ENCODE peak calls at places on chromosome 16, in nine cellular contexts. One of them, this sample, is unnamed. For H3K27me3, the result is how much of the 10 kb centered on the place peaks cover.

GRCh38 chr16:88593489-88593888 is 23.3 kb downstream of the ZC3H18 start:
- DNase-seq in mesenchymal stem cell: no peak
- DNase-seq in fibroblast of lung: no peak
- DNase-seq in K562: no peak
- DNase-seq in GM23338: peak
- DNase-seq in CD8-positive, alpha-beta memory T cell: no peak
- DNase-seq in A673: no peak
- DNase-seq in gastrocnemius medialis: no peak
- DNase-seq in stomach: no peak
- DNase-seq in this sample: no peak

GRCh38 chr16:28096974-28097373 is 33.5 kb upstream of the GSG1L start:
- DNase-seq in mesenchymal stem cell: no peak
- DNase-seq in fibroblast of lung: no peak
- DNase-seq in K562: no peak
- DNase-seq in GM23338: no peak
- DNase-seq in CD8-positive, alpha-beta memory T cell: no peak
- DNase-seq in A673: no peak
- DNase-seq in gastrocnemius medialis: no peak
- DNase-seq in stomach: no peak
- DNase-seq in this sample: no peak

GRCh38 chr16:81940781-81941560 is 70.3 kb downstream of the SDR42E1 start:
- DNase-seq in mesenchymal stem cell: peak
- DNase-seq in fibroblast of lung: peak
- DNase-seq in K562: no peak
- DNase-seq in GM23338: peak
- DNase-seq in CD8-positive, alpha-beta memory T cell: no peak
- DNase-seq in A673: peak
- DNase-seq in gastrocnemius medialis: no peak
- DNase-seq in stomach: no peak
- DNase-seq in this sample: peak

GRCh38 chr16:70803354-70803753 is 2.4 kb upstream of the VAC14 start:
- DNase-seq in mesenchymal stem cell: no peak
- DNase-seq in fibroblast of lung: peak
- DNase-seq in K562: no peak
- DNase-seq in GM23338: no peak
- DNase-seq in CD8-positive, alpha-beta memory T cell: no peak
- DNase-seq in A673: no peak
- DNase-seq in gastrocnemius medialis: no peak
- DNase-seq in stomach: no peak
- DNase-seq in this sample: no peak

GRCh38 chr16:57258226-57258909 is 13.3 kb downstream of the ARL2BP start:
- DNase-seq in mesenchymal stem cell: no peak
- DNase-seq in fibroblast of lung: no peak
- DNase-seq in K562: no peak
- DNase-seq in GM23338: no peak
- DNase-seq in CD8-positive, alpha-beta memory T cell: no peak
- DNase-seq in A673: no peak
- DNase-seq in gastrocnemius medialis: no peak
- DNase-seq in stomach: peak
- DNase-seq in this sample: no peak

GRCh38 chr16:11835891-11836652 is 15.3 kb downstream of the RSL1D1 start:
- DNase-seq in mesenchymal stem cell: peak
- DNase-seq in fibroblast of lung: peak
- DNase-seq in K562: no peak
- DNase-seq in GM23338: peak
- DNase-seq in CD8-positive, alpha-beta memory T cell: no peak
- DNase-seq in A673: peak
- DNase-seq in gastrocnemius medialis: peak
- DNase-seq in stomach: no peak
- DNase-seq in this sample: peak

GRCh38 chr16:52561910-52562741 is 15.2 kb upstream of the TOX3 start:
- DNase-seq in mesenchymal stem cell: no peak
- DNase-seq in fibroblast of lung: no peak
- DNase-seq in K562: no peak
- DNase-seq in GM23338: no peak
- DNase-seq in CD8-positive, alpha-beta memory T cell: no peak
- DNase-seq in A673: no peak
- DNase-seq in gastrocnemius medialis: no peak
- DNase-seq in stomach: peak
- DNase-seq in this sample: no peak

GRCh38 chr16:12819126-12820117 is 15.7 kb upstream of the CPPED1 start:
- DNase-seq in mesenchymal stem cell: peak
- DNase-seq in fibroblast of lung: peak
- DNase-seq in K562: peak
- DNase-seq in GM23338: peak
- DNase-seq in CD8-positive, alpha-beta memory T cell: peak
- DNase-seq in A673: peak
- DNase-seq in gastrocnemius medialis: peak
- DNase-seq in stomach: peak
- DNase-seq in this sample: peak

GRCh38 chr16:23182675-23183485 is at the start of gene SCNN1G:
- DNase-seq in mesenchymal stem cell: no peak
- DNase-seq in fibroblast of lung: no peak
- DNase-seq in K562: no peak
- DNase-seq in GM23338: peak
- DNase-seq in CD8-positive, alpha-beta memory T cell: no peak
- DNase-seq in A673: peak
- DNase-seq in gastrocnemius medialis: no peak
- DNase-seq in stomach: peak
- DNase-seq in this sample: peak

GRCh38 chr16:71723537-71724319 is 773 bp downstream of the PHLPP2 start:
- DNase-seq in mesenchymal stem cell: peak
- DNase-seq in fibroblast of lung: peak
- DNase-seq in K562: peak
- DNase-seq in GM23338: peak
- DNase-seq in CD8-positive, alpha-beta memory T cell: peak
- DNase-seq in A673: peak
- DNase-seq in gastrocnemius medialis: peak
- DNase-seq in stomach: peak
- DNase-seq in this sample: peak

GRCh38 chr16:69865701-69866100 is 85.4 kb upstream of the CLEC18A start:
- DNase-seq in mesenchymal stem cell: peak
- DNase-seq in fibroblast of lung: peak
- DNase-seq in K562: peak
- DNase-seq in GM23338: peak
- DNase-seq in CD8-positive, alpha-beta memory T cell: no peak
- DNase-seq in A673: no peak
- DNase-seq in gastrocnemius medialis: no peak
- DNase-seq in stomach: peak
- DNase-seq in this sample: no peak

GRCh38 chr16:19077879-19078278 is 10.5 kb downstream of the COQ7 start:
- DNase-seq in mesenchymal stem cell: no peak
- DNase-seq in fibroblast of lung: no peak
- DNase-seq in K562: no peak
- DNase-seq in GM23338: no peak
- DNase-seq in CD8-positive, alpha-beta memory T cell: no peak
- DNase-seq in A673: no peak
- DNase-seq in gastrocnemius medialis: no peak
- DNase-seq in stomach: no peak
- DNase-seq in this sample: no peak

DNA sequence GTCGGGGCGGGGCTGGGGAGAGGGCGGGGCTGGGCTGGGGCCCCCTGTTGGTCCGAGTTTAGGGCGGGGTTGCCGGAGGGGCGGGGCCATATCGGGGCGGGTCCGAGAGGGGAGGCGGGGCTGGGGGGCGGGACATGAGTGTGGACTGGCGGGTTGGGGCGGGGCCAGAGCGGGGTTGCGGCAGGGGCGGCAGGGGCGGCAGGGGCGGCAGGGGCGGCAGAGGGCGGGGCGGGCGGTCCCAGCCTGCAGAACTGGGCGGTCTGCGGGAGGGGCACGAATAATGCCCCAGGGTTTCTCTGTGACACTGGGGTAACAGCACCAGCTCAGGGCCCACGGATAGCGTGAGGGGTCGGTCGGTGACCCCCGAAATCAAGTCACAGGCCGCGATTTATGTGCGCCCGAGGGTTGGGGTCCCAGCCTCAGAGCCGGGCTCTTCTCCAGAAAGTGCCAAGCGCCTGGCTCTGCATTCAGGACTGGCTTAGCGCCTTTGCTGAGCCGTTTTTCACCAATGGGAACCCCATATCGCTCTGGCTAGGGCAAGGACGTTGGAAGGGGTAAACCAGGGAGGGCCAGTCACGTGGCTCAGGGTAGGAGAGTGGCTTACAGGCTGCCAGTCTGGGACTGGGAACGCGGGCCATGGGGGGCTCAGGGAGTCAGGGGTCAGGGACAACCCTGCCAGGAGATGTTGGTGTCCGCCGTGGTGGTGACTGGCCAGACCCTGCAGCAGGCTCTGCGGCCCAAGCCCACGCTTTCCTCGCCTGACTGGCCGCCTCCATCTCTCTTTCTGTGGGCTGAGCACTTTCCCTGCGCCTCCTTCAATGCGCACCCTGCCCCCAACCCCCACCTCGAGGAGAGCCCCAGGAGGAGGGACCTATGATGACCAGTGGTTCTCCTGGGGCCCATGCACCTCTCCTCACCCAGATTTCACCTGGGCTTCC is 1.2 kb upstream of the METTL26 start:
- DNase-seq in mesenchymal stem cell: peak
- DNase-seq in fibroblast of lung: peak
- DNase-seq in K562: peak
- DNase-seq in GM23338: peak
- DNase-seq in CD8-positive, alpha-beta memory T cell: peak
- DNase-seq in A673: no peak
- DNase-seq in gastrocnemius medialis: peak
- DNase-seq in stomach: peak
- DNase-seq in this sample: peak
- H3K27ac ChIP-seq in mesenchymal stem cell: no peak
- H3K27ac ChIP-seq in fibroblast of lung: peak
- H3K27ac ChIP-seq in K562: peak
- H3K27ac ChIP-seq in GM23338: peak
- H3K27ac ChIP-seq in CD8-positive, alpha-beta memory T cell: peak
- H3K27ac ChIP-seq in A673: peak
- H3K27ac ChIP-seq in gastrocnemius medialis: peak
- H3K27ac ChIP-seq in stomach: peak
- H3K27ac ChIP-seq in this sample: peak

GRCh38 chr16:77788196-77789084 is at the start of gene VAT1L:
- DNase-seq in mesenchymal stem cell: peak
- DNase-seq in fibroblast of lung: peak
- DNase-seq in K562: no peak
- DNase-seq in GM23338: peak
- DNase-seq in CD8-positive, alpha-beta memory T cell: no peak
- DNase-seq in A673: no peak
- DNase-seq in gastrocnemius medialis: no peak
- DNase-seq in stomach: no peak
- DNase-seq in this sample: peak
- H3K27me3 ChIP-seq in mesenchymal stem cell: half or more
- H3K27me3 ChIP-seq in fibroblast of lung: under half
- H3K27me3 ChIP-seq in K562: under half
- H3K27me3 ChIP-seq in GM23338: under half
- H3K27me3 ChIP-seq in CD8-positive, alpha-beta memory T cell: under half
- H3K27me3 ChIP-seq in A673: half or more
- H3K27me3 ChIP-seq in gastrocnemius medialis: half or more
- H3K27me3 ChIP-seq in stomach: under half
- H3K27me3 ChIP-seq in this sample: under half

GRCh38 chr16:50861926-50862325 is 120.0 kb downstream of the CYLD start:
- DNase-seq in mesenchymal stem cell: no peak
- DNase-seq in fibroblast of lung: peak
- DNase-seq in K562: no peak
- DNase-seq in GM23338: no peak
- DNase-seq in CD8-positive, alpha-beta memory T cell: no peak
- DNase-seq in A673: peak
- DNase-seq in gastrocnemius medialis: no peak
- DNase-seq in stomach: no peak
- DNase-seq in this sample: no peak
- H3K27ac ChIP-seq in mesenchymal stem cell: peak
- H3K27ac ChIP-seq in fibroblast of lung: no peak
- H3K27ac ChIP-seq in K562: no peak
- H3K27ac ChIP-seq in GM23338: no peak
- H3K27ac ChIP-seq in CD8-positive, alpha-beta memory T cell: no peak
- H3K27ac ChIP-seq in A673: no peak
- H3K27ac ChIP-seq in gastrocnemius medialis: no peak
- H3K27ac ChIP-seq in stomach: no peak
- H3K27ac ChIP-seq in this sample: no peak

GRCh38 chr16:67174706-67175231 is 4.4 kb downstream of the NOL3 start:
- DNase-seq in mesenchymal stem cell: no peak
- DNase-seq in fibroblast of lung: no peak
- DNase-seq in K562: no peak
- DNase-seq in GM23338: no peak
- DNase-seq in CD8-positive, alpha-beta memory T cell: no peak
- DNase-seq in A673: no peak
- DNase-seq in gastrocnemius medialis: no peak
- DNase-seq in stomach: no peak
- DNase-seq in this sample: no peak

GRCh38 chr16:67173323-67173722 is 3.0 kb downstream of the NOL3 start:
- DNase-seq in mesenchymal stem cell: no peak
- DNase-seq in fibroblast of lung: no peak
- DNase-seq in K562: no peak
- DNase-seq in GM23338: no peak
- DNase-seq in CD8-positive, alpha-beta memory T cell: no peak
- DNase-seq in A673: no peak
- DNase-seq in gastrocnemius medialis: no peak
- DNase-seq in stomach: no peak
- DNase-seq in this sample: no peak

GRCh38 chr16:67170948-67171649 is 761 bp downstream of the NOL3 start:
- DNase-seq in mesenchymal stem cell: peak
- DNase-seq in fibroblast of lung: peak
- DNase-seq in K562: no peak
- DNase-seq in GM23338: no peak
- DNase-seq in CD8-positive, alpha-beta memory T cell: no peak
- DNase-seq in A673: peak
- DNase-seq in gastrocnemius medialis: peak
- DNase-seq in stomach: no peak
- DNase-seq in this sample: no peak

GRCh38 chr16:67176662-67177061 is 6.3 kb downstream of the NOL3 start:
- DNase-seq in mesenchymal stem cell: no peak
- DNase-seq in fibroblast of lung: peak
- DNase-seq in K562: no peak
- DNase-seq in GM23338: no peak
- DNase-seq in CD8-positive, alpha-beta memory T cell: no peak
- DNase-seq in A673: no peak
- DNase-seq in gastrocnemius medialis: no peak
- DNase-seq in stomach: no peak
- DNase-seq in this sample: no peak

DNA sequence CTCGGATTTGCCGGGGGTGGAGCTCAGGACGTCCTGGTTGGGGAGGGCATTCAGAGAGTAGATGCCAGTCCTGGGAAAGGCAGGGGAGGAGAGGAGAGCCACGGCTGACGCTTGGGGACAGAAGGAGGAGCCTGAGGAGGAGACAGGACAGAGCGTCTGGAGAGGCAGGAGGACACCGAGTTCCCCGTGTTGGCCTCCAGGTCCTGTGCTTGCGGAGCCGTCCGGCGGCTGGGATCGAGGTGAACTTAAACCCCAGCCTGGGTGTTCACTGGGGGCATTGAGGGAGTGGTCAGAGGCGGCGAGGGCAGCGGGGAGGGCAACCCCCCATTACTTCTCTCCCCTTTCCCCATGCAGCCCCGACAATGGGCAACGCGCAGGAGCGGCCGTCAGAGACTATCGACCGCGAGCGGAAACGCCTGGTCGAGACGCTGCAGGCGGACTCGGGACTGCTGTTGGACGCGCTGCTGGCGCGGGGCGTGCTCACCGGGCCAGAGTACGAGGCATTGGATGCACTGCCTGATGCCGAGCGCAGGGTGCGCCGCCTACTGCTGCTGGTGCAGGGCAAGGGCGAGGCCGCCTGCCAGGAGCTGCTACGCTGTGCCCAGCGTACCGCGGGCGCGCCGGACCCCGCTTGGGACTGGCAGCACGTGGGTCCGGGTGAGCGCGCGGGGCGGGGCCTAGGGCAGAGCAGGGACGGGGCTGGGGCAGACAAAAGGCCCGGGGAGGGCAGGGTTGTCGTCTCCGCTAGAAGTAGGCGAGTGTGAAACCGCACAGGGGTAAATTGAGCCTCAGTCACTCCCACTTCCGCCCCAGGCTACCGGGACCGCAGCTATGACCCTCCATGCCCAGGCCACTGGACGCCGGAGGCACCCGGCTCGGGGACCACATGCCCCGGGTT is 3.7 kb downstream of the NOL3 start:
- DNase-seq in mesenchymal stem cell: peak
- DNase-seq in fibroblast of lung: peak
- DNase-seq in K562: no peak
- DNase-seq in GM23338: peak
- DNase-seq in CD8-positive, alpha-beta memory T cell: peak
- DNase-seq in A673: peak
- DNase-seq in gastrocnemius medialis: peak
- DNase-seq in stomach: peak
- DNase-seq in this sample: peak
- H3K27me3 ChIP-seq in mesenchymal stem cell: under half
- H3K27me3 ChIP-seq in fibroblast of lung: under half
- H3K27me3 ChIP-seq in K562: under half
- H3K27me3 ChIP-seq in GM23338: half or more
- H3K27me3 ChIP-seq in CD8-positive, alpha-beta memory T cell: under half
- H3K27me3 ChIP-seq in A673: under half
- H3K27me3 ChIP-seq in gastrocnemius medialis: under half
- H3K27me3 ChIP-seq in stomach: under half
- H3K27me3 ChIP-seq in this sample: under half